ENCODE peak calls at places on chromosomes 13 and 19, in seven cellular contexts. K is adrenal gland; G is aorta; M is fibroblast of lung; E is sigmoid colon; B is GM23338; I is effector memory CD4-positive, alpha-beta T cell. Z is an unnamed sample.

GRCh38 chr19:56603829-56604228 is 8.7 kb downstream of the ZNF71 start:
- DNase-seq in K (no peak), G (no peak), M (peak; percentile 60), E (no peak), B (no peak), I (no peak), Z (no peak)

GRCh38 chr19:23991170-23991569 is 76.5 kb downstream of the ZNF726 start:
- DNase-seq in K (peak; percentile 38), G (no peak), M (peak; percentile 47), E (no peak), B (peak; percentile 1), I (no peak), Z (no peak)

GRCh38 chr13:98460519-98460918 is 116.4 kb downstream of the STK24 start:
- DNase-seq in K (no peak), G (peak; percentile 40), M (no peak), E (peak; percentile 56), B (no peak), I (no peak), Z (no peak)

GRCh38 chr19:2618611-2619010 is 83.9 kb downstream of the GNG7 start:
- DNase-seq in K (peak; percentile 67), G (no peak), M (peak; percentile 75), E (peak; percentile 80), B (no peak), I (peak; percentile 43), Z (no peak)

GRCh38 chr19:18282021-18282787 is 782 bp upstream of the JUND start:
- DNase-seq in K (peak; percentile 75), G (no peak), M (no peak), E (no peak), B (no peak), I (no peak), Z (no peak)

GRCh38 chr13:46160474-46161066 is 21.4 kb downstream of the LCP1 start:
- DNase-seq in K (no peak), G (no peak), M (peak; percentile 40), E (no peak), B (peak; percentile 79), I (no peak), Z (no peak)

GRCh38 chr19:46368116-46368515 is 21.2 kb downstream of the PPP5C start:
- DNase-seq in K (peak; percentile 11), G (peak; percentile 57), M (no peak), E (no peak), B (no peak), I (no peak), Z (no peak)

GRCh38 chr13:98575876-98576214 is 1.1 kb downstream of the STK24 start:
- DNase-seq in K (no peak), G (no peak), M (no peak), E (no peak), B (no peak), I (no peak), Z (no peak)

GRCh38 chr13:102700088-102701031 is 5.5 kb upstream of the METTL21C start:
- DNase-seq in K (no peak), G (no peak), M (no peak), E (no peak), B (no peak), I (no peak), Z (peak; percentile 36)

GRCh38 chr19:34838753-34839431 is 65.9 kb upstream of the ZNF599 start:
- DNase-seq in K (no peak), G (no peak), M (no peak), E (no peak), B (peak; percentile 91), I (no peak), Z (no peak)

GRCh38 chr13:110914293-110915056 is 394 bp downstream of the ANKRD10 start:
- DNase-seq in K (peak; percentile 84), G (peak; percentile 92), M (peak; percentile 78), E (peak; percentile 90), B (peak; percentile 73), I (peak; percentile 56), Z (peak; percentile 78)

GRCh38 chr13:48533986-48534600 is 1.2 kb upstream of the RCBTB2 start:
- DNase-seq in K (no peak), G (no peak), M (no peak), E (no peak), B (no peak), I (no peak), Z (no peak)

GRCh38 chr13:98515804-98516465 is 61.0 kb downstream of the STK24 start:
- DNase-seq in K (no peak), G (no peak), M (peak; percentile 58), E (no peak), B (no peak), I (no peak), Z (no peak)

GRCh38 chr13:44283598-44283997 is 90.0 kb upstream of the SERP2 start:
- DNase-seq in K (no peak), G (no peak), M (no peak), E (no peak), B (peak; percentile 43), I (no peak), Z (no peak)

GRCh38 chr19:32687681-32688080 is 3.9 kb upstream of the NUDT19 start:
- DNase-seq in K (no peak), G (no peak), M (no peak), E (no peak), B (no peak), I (no peak), Z (no peak)

GRCh38 chr13:42136518-42136917 is 88.1 kb downstream of the DGKH start:
- DNase-seq in K (no peak), G (no peak), M (no peak), E (no peak), B (no peak), I (no peak), Z (no peak)

GRCh38 chr13:93147293-93147645 is 79.3 kb upstream of the GPC6 start:
- DNase-seq in K (no peak), G (no peak), M (peak; percentile 63), E (no peak), B (no peak), I (no peak), Z (no peak)

DNA sequence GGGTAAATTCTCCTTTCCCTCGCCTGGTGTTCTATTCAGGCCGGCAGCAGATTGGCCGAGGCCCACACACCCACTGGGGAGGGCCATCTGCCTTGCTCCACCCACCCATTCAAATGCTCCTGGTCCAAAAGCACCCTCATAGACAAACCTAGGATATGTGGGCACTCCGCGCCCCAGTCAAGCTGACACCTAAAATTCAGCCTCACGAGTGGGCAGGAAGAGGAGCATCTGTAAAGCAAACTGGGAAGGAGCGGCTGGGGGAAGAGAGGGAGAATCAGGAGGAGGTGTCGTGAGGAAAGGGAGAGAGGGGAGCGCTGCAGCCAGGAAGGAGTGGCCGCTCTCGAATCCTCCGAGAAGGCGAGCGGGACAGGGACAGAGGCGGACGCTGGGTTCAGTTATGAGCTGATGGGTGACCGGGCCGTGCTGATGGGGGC is 136.9 kb downstream of the USP12 start:
- DNase-seq in K (no peak), G (no peak), M (no peak), E (no peak), B (peak; percentile 63), I (no peak), Z (no peak)
- H3K4me3 ChIP-seq in K (no peak overlapping the region), G (no peak overlapping the region), M (no peak overlapping the region), E (peak overlapping the region; percentile 12), B (peak overlapping the region; percentile 69), I (no peak overlapping the region), Z (no peak overlapping the region)

GRCh38 chr19:44734357-44734756 is 14.2 kb upstream of the BCL3 start:
- DNase-seq in K (no peak), G (no peak), M (no peak), E (no peak), B (no peak), I (no peak), Z (no peak)
- H3K4me1 ChIP-seq in K (peaks cover 27% of the 10 kb centered on the region), G (no peaks in the 10 kb centered on the region), M (no peaks in the 10 kb centered on the region), E (peaks cover 10% of the 10 kb centered on the region), B (no peaks in the 10 kb centered on the region), I (no peaks in the 10 kb centered on the region), Z (no peaks in the 10 kb centered on the region)

GRCh38 chr19:15438577-15438976 is 11.2 kb downstream of the WIZ start:
- DNase-seq in K (no peak), G (no peak), M (no peak), E (peak; percentile 50), B (no peak), I (no peak), Z (no peak)

GRCh38 chr19:15438124-15438496 is 11.6 kb downstream of the WIZ start:
- DNase-seq in K (no peak), G (no peak), M (no peak), E (no peak), B (no peak), I (no peak), Z (no peak)

GRCh38 chr19:15436012-15436825 is 13.5 kb downstream of the WIZ start:
- DNase-seq in K (no peak), G (no peak), M (peak; percentile 48), E (no peak), B (peak; percentile 43), I (no peak), Z (peak; percentile 19)

GRCh38 chr19:15436826-15437110 is 13.0 kb downstream of the WIZ start:
- DNase-seq in K (no peak), G (no peak), M (no peak), E (no peak), B (no peak), I (no peak), Z (no peak)

DNA sequence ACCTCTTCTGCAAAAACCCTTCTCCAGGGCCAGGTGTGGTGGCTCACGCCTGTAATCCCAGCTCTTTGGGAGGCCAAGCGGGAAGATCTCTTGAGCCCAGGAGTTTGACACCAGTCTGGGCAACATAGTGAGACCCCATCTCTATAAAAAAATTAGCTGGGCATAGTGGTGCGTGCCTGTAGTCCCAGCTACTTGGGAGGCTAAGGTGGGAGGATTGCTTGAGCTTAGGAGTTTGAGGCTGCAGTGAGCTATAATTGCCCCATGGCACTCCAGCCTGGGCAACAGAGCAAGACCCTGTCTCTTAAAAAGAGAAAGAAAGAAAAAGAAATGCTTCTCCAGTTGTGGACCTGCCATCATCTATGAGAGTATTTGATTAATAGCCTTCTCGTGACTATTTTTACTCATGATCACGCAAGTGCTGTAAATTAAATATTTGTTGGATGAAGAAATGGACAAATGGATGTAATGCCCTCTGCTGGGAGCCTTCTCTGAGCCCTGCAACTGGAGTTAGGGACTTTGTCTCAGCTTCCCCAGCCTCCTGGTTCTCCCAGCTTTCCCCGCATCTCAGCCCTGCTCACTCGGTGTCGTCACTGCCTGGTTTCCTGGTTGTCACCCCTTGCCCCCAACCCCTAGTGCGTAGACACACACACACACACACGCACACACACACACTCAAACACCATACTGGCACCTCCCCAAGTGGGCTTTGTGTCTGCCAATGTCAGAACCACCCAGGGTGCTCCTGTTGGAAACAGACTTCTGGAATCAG is 12.2 kb downstream of the WIZ start:
- DNase-seq in K (no peak), G (no peak), M (peak; percentile 37), E (no peak), B (no peak), I (no peak), Z (peak; percentile 64)
- H3K4me3 ChIP-seq in K (no peak overlapping the region), G (no peak overlapping the region), M (no peak overlapping the region), E (no peak overlapping the region), B (no peak overlapping the region), I (no peak overlapping the region), Z (no peak overlapping the region)

DNA sequence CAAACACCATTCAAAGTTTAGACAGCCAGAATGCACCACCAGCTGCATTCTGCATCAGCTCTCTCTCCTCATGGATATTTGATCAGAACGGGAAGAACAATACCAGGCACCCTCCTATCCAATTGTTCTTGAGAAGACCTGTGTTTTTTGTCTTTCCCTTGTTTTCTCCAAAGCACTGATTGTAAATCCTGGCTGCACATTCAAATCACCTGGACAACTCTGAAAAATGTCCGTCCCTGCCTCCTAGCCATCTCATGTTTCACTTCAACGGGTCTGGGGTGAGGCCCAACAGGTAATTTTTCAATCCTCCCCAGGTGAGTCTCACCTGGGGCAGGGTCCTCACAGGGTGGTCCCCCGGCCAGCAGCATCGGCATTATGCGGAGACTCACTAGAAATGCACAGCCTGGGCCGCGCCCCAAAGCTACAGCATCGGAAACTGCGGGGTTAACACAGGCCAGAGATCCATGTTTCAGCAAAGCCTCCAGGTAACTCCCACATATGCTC is 5.5 kb downstream of the IRS2 start:
- DNase-seq in K (no peak), G (no peak), M (no peak), E (no peak), B (no peak), I (no peak), Z (no peak)
- H3K4me1 ChIP-seq in K (peaks cover 78% of the 10 kb centered on the region), G (peaks cover 5% of the 10 kb centered on the region), M (peaks cover 3% of the 10 kb centered on the region), E (peaks cover 71% of the 10 kb centered on the region), B (peaks cover 42% of the 10 kb centered on the region), I (peaks cover 36% of the 10 kb centered on the region), Z (peaks cover 9% of the 10 kb centered on the region)

Z was measured in uterus.